ENCODE peak calls at places on chromosome 18, in six cellular contexts. U, K, Q, G, L and O are unnamed samples.

GRCh38 chr18:72460210-72460680 is 83.9 kb downstream of the CBLN2 start:
- DNase-seq in U (no peak), K (no peak), Q (no peak), G (peak), L (no peak), O (no peak)

GRCh38 chr18:63882333-63883141 is 5.0 kb upstream of the SERPINB2 start:
- DNase-seq in U (no peak), K (no peak), Q (no peak), G (peak), L (no peak), O (peak)

GRCh38 chr18:49668583-49669290 is 106.9 kb downstream of the LIPG start:
- DNase-seq in U (peak), K (no peak), Q (peak), G (no peak), L (peak), O (no peak)

GRCh38 chr18:26908906-26909305 is 43.4 kb upstream of the AQP4 start:
- DNase-seq in U (no peak), K (no peak), Q (no peak), G (no peak), L (no peak), O (no peak)

GRCh38 chr18:43393174-43393573 is 115.9 kb upstream of the SYT4 start:
- DNase-seq in U (no peak), K (no peak), Q (no peak), G (no peak), L (no peak), O (no peak)

GRCh38 chr18:58229162-58229561 is 185.1 kb downstream of the NEDD4L start:
- DNase-seq in U (no peak), K (no peak), Q (no peak), G (no peak), L (no peak), O (no peak)

GRCh38 chr18:48543228-48543627 is 4.4 kb downstream of the CTIF start:
- DNase-seq in U (peak), K (no peak), Q (no peak), G (no peak), L (no peak), O (no peak)

GRCh38 chr18:51438797-51439350 is 241.4 kb upstream of the MEX3C start:
- DNase-seq in U (no peak), K (no peak), Q (no peak), G (no peak), L (no peak), O (no peak)

GRCh38 chr18:6010284-6010683 is 115.0 kb upstream of the TMEM200C start:
- DNase-seq in U (peak), K (no peak), Q (no peak), G (no peak), L (no peak), O (no peak)

GRCh38 chr18:48868468-48869466 is 82.0 kb downstream of the SMAD7 start:
- DNase-seq in U (no peak), K (no peak), Q (no peak), G (no peak), L (peak), O (no peak)

GRCh38 chr18:5424903-5425302 is 118.9 kb downstream of the EPB41L3 start:
- DNase-seq in U (no peak), K (no peak), Q (no peak), G (peak), L (no peak), O (no peak)

GRCh38 chr18:26746284-26747130 is 119.0 kb downstream of the AQP4 start:
- DNase-seq in U (no peak), K (no peak), Q (no peak), G (no peak), L (no peak), O (no peak)

GRCh38 chr18:49623571-49623970 is 61.7 kb downstream of the LIPG start:
- DNase-seq in U (no peak), K (no peak), Q (no peak), G (no peak), L (no peak), O (no peak)

GRCh38 chr18:69401475-69402218 is 959 bp downstream of the DOK6 start:
- DNase-seq in U (no peak), K (peak), Q (peak), G (peak), L (no peak), O (peak)

GRCh38 chr18:24817150-24818068 is 357.0 kb downstream of the HRH4 start:
- DNase-seq in U (no peak), K (peak), Q (no peak), G (no peak), L (no peak), O (no peak)

GRCh38 chr18:27712066-27712465 is 464.9 kb downstream of the CDH2 start:
- DNase-seq in U (no peak), K (no peak), Q (no peak), G (no peak), L (no peak), O (no peak)

GRCh38 chr18:41324934-41325333 is 630.1 kb upstream of the PIK3C3 start:
- DNase-seq in U (no peak), K (no peak), Q (no peak), G (no peak), L (no peak), O (no peak)

GRCh38 chr18:45978084-45978483 is 11.0 kb upstream of the EPG5 start:
- DNase-seq in U (no peak), K (no peak), Q (no peak), G (no peak), L (no peak), O (no peak)

GRCh38 chr18:45976581-45977373 is 9.6 kb upstream of the EPG5 start:
- DNase-seq in U (no peak), K (no peak), Q (no peak), G (no peak), L (no peak), O (no peak)

GRCh38 chr18:45974088-45974536 is 7.0 kb upstream of the EPG5 start:
- DNase-seq in U (peak), K (no peak), Q (no peak), G (peak), L (peak), O (peak)
- TF ChIP-seq POLR2A in U (no peak), K (no peak), Q (no peak), G (no peak), L (no peak), O (no peak)

DNA sequence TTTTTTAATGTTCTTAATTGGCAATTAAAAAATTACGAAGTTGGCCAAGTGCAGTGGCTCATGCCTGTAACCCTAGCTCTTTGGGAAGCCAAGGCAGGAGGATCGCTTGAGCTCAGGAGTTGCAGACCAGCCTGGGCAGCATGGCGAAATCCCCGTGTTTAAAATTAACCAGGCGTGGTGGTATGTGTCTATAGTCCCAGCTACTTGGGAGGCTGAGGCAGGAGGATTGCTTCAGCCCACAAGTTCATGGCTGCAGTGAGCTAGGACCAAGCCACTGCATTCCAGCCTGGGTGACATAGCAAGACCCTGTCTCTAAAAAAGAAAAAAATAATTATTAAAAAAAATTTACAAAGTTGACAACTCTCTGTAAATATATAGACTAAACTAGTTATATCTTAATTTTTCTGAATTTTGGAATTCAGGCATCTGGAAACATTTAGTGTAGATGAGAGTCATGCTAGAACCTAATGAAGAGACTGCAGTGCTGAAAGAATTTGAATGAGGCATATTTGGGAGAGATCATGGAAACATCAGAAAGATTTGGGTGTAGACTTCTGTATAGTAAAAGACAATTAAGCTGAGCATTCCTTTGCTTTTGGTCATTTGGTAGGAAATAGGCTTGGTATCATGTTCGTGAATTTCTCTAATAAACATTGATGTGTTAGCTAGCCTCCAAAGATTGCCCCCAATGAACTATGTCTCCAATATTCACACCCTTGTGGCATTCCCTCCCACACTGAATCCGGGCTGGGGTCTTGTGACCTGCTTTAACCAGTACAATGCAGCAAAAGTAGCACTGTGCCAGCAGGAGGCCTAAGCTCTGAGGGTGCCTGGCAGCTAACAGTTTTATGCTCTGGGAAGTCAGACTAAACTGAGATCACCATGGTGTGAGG is 4.2 kb upstream of the ROCK1 start:
- DNase-seq in U (no peak), K (no peak), Q (no peak), G (no peak), L (no peak), O (no peak)
- TF ChIP-seq CTCF in U (no peak), K (no peak), Q (no peak), G (no peak), L (no peak), O (no peak)

GRCh38 chr18:77067315-77068061 is 65.1 kb downstream of the MBP start:
- DNase-seq in U (peak), K (peak), Q (peak), G (peak), L (peak), O (peak)

GRCh38 chr18:77069482-77069881 is 63.1 kb downstream of the MBP start:
- DNase-seq in U (no peak), K (no peak), Q (no peak), G (no peak), L (no peak), O (no peak)

GRCh38 chr18:77069931-77070330 is 62.7 kb downstream of the MBP start:
- DNase-seq in U (no peak), K (no peak), Q (no peak), G (no peak), L (no peak), O (no peak)

GRCh38 chr18:77068890-77069312 is 63.7 kb downstream of the MBP start:
- DNase-seq in U (no peak), K (no peak), Q (no peak), G (no peak), L (no peak), O (no peak)

GRCh38 chr18:77068321-77068841 is 64.2 kb downstream of the MBP start:
- DNase-seq in U (no peak), K (no peak), Q (no peak), G (no peak), L (no peak), O (peak)
- TF ChIP-seq POLR2A in U (no peak), K (no peak), Q (no peak), G (no peak), L (no peak), O (no peak)

GRCh38 chr18:74476154-74476553 is 19.0 kb upstream of the DIPK1C start:
- DNase-seq in U (no peak), K (no peak), Q (no peak), G (peak), L (no peak), O (no peak)
- TF ChIP-seq CTCF in U (peak), K (peak), Q (peak), G (peak), L (peak), O (no peak)

GRCh38 chr18:12391487-12392136 is 14.6 kb upstream of the AFG3L2 start:
- DNase-seq in U (peak), K (no peak), Q (peak), G (peak), L (peak), O (peak)
- TF ChIP-seq POLR2A in U (no peak), K (no peak), Q (no peak), G (no peak), L (no peak), O (no peak)

GRCh38 chr18:55523001-55523400 is 65.0 kb downstream of the TCF4 start:
- DNase-seq in U (no peak), K (no peak), Q (no peak), G (peak), L (no peak), O (no peak)

GRCh38 chr18:55517055-55517454 is 70.9 kb downstream of the TCF4 start:
- DNase-seq in U (no peak), K (no peak), Q (no peak), G (no peak), L (no peak), O (no peak)

GRCh38 chr18:55524353-55525123 is 63.5 kb downstream of the TCF4 start:
- DNase-seq in U (no peak), K (no peak), Q (no peak), G (no peak), L (no peak), O (no peak)

GRCh38 chr18:55515946-55516710 is 71.9 kb downstream of the TCF4 start:
- DNase-seq in U (no peak), K (no peak), Q (no peak), G (peak), L (no peak), O (no peak)

DNA sequence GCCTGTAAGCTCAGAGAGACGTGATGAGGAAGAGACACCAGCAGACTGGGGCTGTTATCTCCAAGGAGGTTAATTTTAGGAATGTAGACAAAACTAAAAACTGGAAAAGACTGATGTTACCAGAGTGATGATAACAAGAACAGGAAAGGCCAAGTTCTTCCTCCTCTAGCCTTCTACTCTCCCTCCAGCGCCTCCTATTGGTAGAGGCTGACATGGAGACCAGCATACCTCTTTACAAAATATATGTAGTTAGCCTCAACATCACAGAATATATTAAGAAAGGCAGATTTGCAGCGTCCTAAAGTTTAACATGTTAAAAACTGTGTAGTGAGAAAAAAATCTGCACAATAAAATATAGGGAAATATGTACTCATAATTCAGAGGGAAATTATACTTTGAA is 66.0 kb downstream of the TCF4 start:
- DNase-seq in U (no peak), K (no peak), Q (no peak), G (no peak), L (peak), O (no peak)
- TF ChIP-seq CTCF in U (no peak), K (no peak), Q (no peak), G (no peak), L (peak), O (no peak)

GRCh38 chr18:12271376-12272235 is 17.4 kb downstream of the CIDEA start:
- DNase-seq in U (peak), K (peak), Q (peak), G (peak), L (peak), O (no peak)
- TF ChIP-seq POLR2A in U (no peak), K (no peak), Q (no peak), G (no peak), L (no peak), O (no peak)